ENCODE peak calls at places on chromosomes 12 and 14, in five cellular contexts. One of them, this sample, is unnamed.

GRCh38 chr12:108635201-108635996 is 1.7 kb upstream of the SELPLG start:
- DNase-seq in trophoblast cell: no peak
- DNase-seq in IMR-90: peak; percentile 41
- DNase-seq in osteoblast: no peak
- DNase-seq in OCI-LY7: peak; percentile 98
- DNase-seq in this sample: no peak

GRCh38 chr12:75891072-75891471 is 140.5 kb downstream of the PHLDA1 start:
- DNase-seq in trophoblast cell: peak; percentile 31
- DNase-seq in OCI-LY7: no peak
- DNase-seq in osteoblast: no peak
- DNase-seq in IMR-90: no peak
- DNase-seq in this sample: no peak

GRCh38 chr14:42779024-42779423 is 1172.3 kb downstream of the LRFN5 start:
- DNase-seq in osteoblast: no peak
- DNase-seq in IMR-90: peak; percentile 10
- DNase-seq in OCI-LY7: no peak
- DNase-seq in trophoblast cell: no peak
- DNase-seq in this sample: no peak

GRCh38 chr12:49028666-49029275 is 10.2 kb upstream of the PRKAG1 start:
- DNase-seq in IMR-90: no peak
- DNase-seq in trophoblast cell: no peak
- DNase-seq in osteoblast: peak; percentile 48
- DNase-seq in OCI-LY7: no peak
- DNase-seq in this sample: no peak

GRCh38 chr14:63524537-63525155 is 18.5 kb downstream of the PPP2R5E start:
- DNase-seq in IMR-90: no peak
- DNase-seq in trophoblast cell: no peak
- DNase-seq in osteoblast: no peak
- DNase-seq in OCI-LY7: peak; percentile 84
- DNase-seq in this sample: no peak

GRCh38 chr14:53128303-53128702 is 24.8 kb downstream of the DDHD1 start:
- DNase-seq in trophoblast cell: no peak
- DNase-seq in IMR-90: no peak
- DNase-seq in osteoblast: no peak
- DNase-seq in OCI-LY7: no peak
- DNase-seq in this sample: no peak

GRCh38 chr14:69046468-69046867 is 67.4 kb upstream of the ACTN1 start:
- DNase-seq in trophoblast cell: no peak
- DNase-seq in osteoblast: peak; percentile 85
- DNase-seq in OCI-LY7: no peak
- DNase-seq in IMR-90: peak; percentile 77
- DNase-seq in this sample: no peak

GRCh38 chr12:119729871-119730270 is 61.9 kb downstream of the PRKAB1 start:
- DNase-seq in OCI-LY7: no peak
- DNase-seq in IMR-90: no peak
- DNase-seq in trophoblast cell: no peak
- DNase-seq in osteoblast: no peak
- DNase-seq in this sample: no peak

GRCh38 chr14:55553791-55554190 is 26.2 kb upstream of the KTN1 start:
- DNase-seq in osteoblast: no peak
- DNase-seq in OCI-LY7: no peak
- DNase-seq in trophoblast cell: no peak
- DNase-seq in IMR-90: no peak
- DNase-seq in this sample: no peak

GRCh38 chr12:105928436-105928835 is 210.3 kb downstream of the NUAK1 start:
- DNase-seq in trophoblast cell: no peak
- DNase-seq in IMR-90: no peak
- DNase-seq in osteoblast: peak; percentile 32
- DNase-seq in OCI-LY7: no peak
- DNase-seq in this sample: peak; percentile 66

GRCh38 chr12:66060361-66060907 is 70.1 kb downstream of the LLPH start:
- DNase-seq in osteoblast: no peak
- DNase-seq in IMR-90: no peak
- DNase-seq in OCI-LY7: no peak
- DNase-seq in trophoblast cell: no peak
- DNase-seq in this sample: no peak

GRCh38 chr14:84127430-84127829 is 1402.5 kb upstream of the FLRT2 start:
- DNase-seq in IMR-90: no peak
- DNase-seq in osteoblast: no peak
- DNase-seq in OCI-LY7: no peak
- DNase-seq in trophoblast cell: no peak
- DNase-seq in this sample: no peak

GRCh38 chr12:58575281-58575680 is 345.0 kb downstream of the LRIG3 start:
- DNase-seq in OCI-LY7: no peak
- DNase-seq in trophoblast cell: no peak
- DNase-seq in IMR-90: peak; percentile 94
- DNase-seq in osteoblast: no peak
- DNase-seq in this sample: no peak

GRCh38 chr14:61472025-61472672 is 150.8 kb downstream of the PRKCH start:
- DNase-seq in IMR-90: peak; percentile 99
- DNase-seq in trophoblast cell: peak; percentile 89
- DNase-seq in osteoblast: peak; percentile 85
- DNase-seq in OCI-LY7: peak; percentile 74
- DNase-seq in this sample: no peak

GRCh38 chr14:31895206-31895605 is 181.9 kb upstream of the ARHGAP5 start:
- DNase-seq in OCI-LY7: no peak
- DNase-seq in IMR-90: peak; percentile 89
- DNase-seq in trophoblast cell: peak; percentile 38
- DNase-seq in osteoblast: no peak
- DNase-seq in this sample: no peak

GRCh38 chr12:30964896-30965612 is 38.5 kb downstream of the TSPAN11 start:
- DNase-seq in OCI-LY7: no peak
- DNase-seq in trophoblast cell: no peak
- DNase-seq in IMR-90: no peak
- DNase-seq in osteoblast: no peak
- DNase-seq in this sample: no peak

GRCh38 chr14:97641827-97642226 is 844.6 kb downstream of the VRK1 start:
- DNase-seq in IMR-90: no peak
- DNase-seq in trophoblast cell: no peak
- DNase-seq in osteoblast: no peak
- DNase-seq in OCI-LY7: no peak
- DNase-seq in this sample: no peak

GRCh38 chr14:104132981-104133380 is 5.4 kb upstream of the KIF26A start:
- DNase-seq in OCI-LY7: no peak
- DNase-seq in trophoblast cell: no peak
- DNase-seq in IMR-90: no peak
- DNase-seq in osteoblast: peak; percentile 68
- DNase-seq in this sample: no peak

GRCh38 chr12:68446896-68447806 is 115.0 kb upstream of the MDM1 start:
- DNase-seq in IMR-90: no peak
- DNase-seq in trophoblast cell: peak; percentile 42
- DNase-seq in osteoblast: no peak
- DNase-seq in OCI-LY7: no peak
- DNase-seq in this sample: no peak

GRCh38 chr12:102120886-102121285 is 903 bp downstream of the PARPBP start:
- DNase-seq in trophoblast cell: no peak
- DNase-seq in osteoblast: peak; percentile 60
- DNase-seq in OCI-LY7: peak; percentile 51
- DNase-seq in IMR-90: peak; percentile 29
- DNase-seq in this sample: no peak

GRCh38 chr12:120965125-120965524 is 13.2 kb upstream of the HNF1A start:
- DNase-seq in IMR-90: no peak
- DNase-seq in osteoblast: no peak
- DNase-seq in OCI-LY7: no peak
- DNase-seq in trophoblast cell: no peak
- DNase-seq in this sample: no peak

GRCh38 chr12:120961604-120962486 is 16.5 kb upstream of the HNF1A start:
- DNase-seq in OCI-LY7: no peak
- DNase-seq in trophoblast cell: no peak
- DNase-seq in osteoblast: no peak
- DNase-seq in IMR-90: no peak
- DNase-seq in this sample: no peak

GRCh38 chr12:120960657-120961056 is 17.7 kb upstream of the HNF1A start:
- DNase-seq in IMR-90: no peak
- DNase-seq in trophoblast cell: no peak
- DNase-seq in OCI-LY7: no peak
- DNase-seq in osteoblast: no peak
- DNase-seq in this sample: no peak

GRCh38 chr12:120964298-120964697 is 14.0 kb upstream of the HNF1A start:
- DNase-seq in OCI-LY7: no peak
- DNase-seq in IMR-90: no peak
- DNase-seq in trophoblast cell: no peak
- DNase-seq in osteoblast: no peak
- DNase-seq in this sample: no peak

GRCh38 chr12:120962487-120963054 is 15.8 kb upstream of the HNF1A start:
- DNase-seq in osteoblast: no peak
- DNase-seq in IMR-90: peak; percentile 5
- DNase-seq in OCI-LY7: no peak
- DNase-seq in trophoblast cell: no peak
- DNase-seq in this sample: peak; percentile 55
- H3K4me2 ChIP-seq in osteoblast: no peak overlapping the region
- H3K4me2 ChIP-seq in IMR-90: no peak overlapping the region
- H3K4me2 ChIP-seq in OCI-LY7: no peak overlapping the region
- H3K4me2 ChIP-seq in trophoblast cell: no peak overlapping the region
- H3K4me2 ChIP-seq in this sample: peak overlapping the region; percentile 45

DNA sequence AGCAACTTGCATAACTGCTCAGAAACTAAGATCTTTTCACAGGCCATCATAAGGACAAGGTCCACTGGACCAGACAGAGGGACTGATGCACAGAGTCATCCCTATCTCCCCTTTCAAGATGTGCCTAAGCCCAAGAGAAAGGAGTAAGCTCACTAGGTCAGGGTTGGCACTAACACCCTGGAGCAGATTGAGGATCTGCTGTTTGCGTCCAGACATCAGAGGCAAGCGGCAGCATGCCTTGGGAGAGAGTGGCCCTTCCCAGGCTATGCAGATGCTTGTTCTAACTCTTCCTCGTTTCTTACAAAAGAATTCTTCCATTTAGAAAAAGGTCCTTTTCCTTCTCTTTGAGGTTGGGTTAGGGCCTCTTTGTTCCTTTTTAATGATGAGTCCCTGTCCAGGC is 187.2 kb downstream of the KCNA5 start:
- DNase-seq in trophoblast cell: no peak
- DNase-seq in OCI-LY7: no peak
- DNase-seq in IMR-90: no peak
- DNase-seq in osteoblast: no peak
- DNase-seq in this sample: no peak
- H3K4me2 ChIP-seq in trophoblast cell: no peak overlapping the region
- H3K4me2 ChIP-seq in OCI-LY7: no peak overlapping the region
- H3K4me2 ChIP-seq in IMR-90: no peak overlapping the region
- H3K4me2 ChIP-seq in osteoblast: no peak overlapping the region
- H3K4me2 ChIP-seq in this sample: no peak overlapping the region

DNA sequence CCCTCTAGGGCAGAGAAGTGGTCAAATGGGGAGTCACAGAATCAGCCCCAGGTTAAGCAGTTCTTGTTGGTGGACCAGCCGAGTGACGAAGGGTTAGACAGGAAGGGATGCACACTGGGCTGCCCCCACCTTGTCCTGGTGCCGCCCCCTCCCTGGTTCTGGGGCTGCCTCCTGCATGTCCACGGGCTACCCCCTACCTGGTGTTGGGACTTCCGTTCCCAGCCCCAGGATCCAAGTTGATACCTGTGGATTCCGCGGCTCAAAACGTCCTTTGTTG is 76.0 kb downstream of the FBXL14 start:
- DNase-seq in trophoblast cell: no peak
- DNase-seq in IMR-90: no peak
- DNase-seq in OCI-LY7: no peak
- DNase-seq in osteoblast: no peak
- DNase-seq in this sample: no peak
- H3K4me2 ChIP-seq in trophoblast cell: no peak overlapping the region
- H3K4me2 ChIP-seq in IMR-90: no peak overlapping the region
- H3K4me2 ChIP-seq in OCI-LY7: no peak overlapping the region
- H3K4me2 ChIP-seq in osteoblast: peak overlapping the region; percentile 80
- H3K4me2 ChIP-seq in this sample: peak overlapping the region; percentile 84

GRCh38 chr12:3243376-3244084 is 166.4 kb downstream of the TSPAN9 start:
- DNase-seq in osteoblast: no peak
- DNase-seq in IMR-90: no peak
- DNase-seq in OCI-LY7: no peak
- DNase-seq in trophoblast cell: no peak
- DNase-seq in this sample: no peak

GRCh38 chr12:3238196-3238595 is 161.0 kb downstream of the TSPAN9 start:
- DNase-seq in trophoblast cell: no peak
- DNase-seq in OCI-LY7: no peak
- DNase-seq in osteoblast: no peak
- DNase-seq in IMR-90: no peak
- DNase-seq in this sample: no peak

GRCh38 chr12:3242199-3242863 is 165.2 kb downstream of the TSPAN9 start:
- DNase-seq in trophoblast cell: no peak
- DNase-seq in IMR-90: no peak
- DNase-seq in OCI-LY7: no peak
- DNase-seq in osteoblast: no peak
- DNase-seq in this sample: no peak

GRCh38 chr12:3244219-3244750 is 167.1 kb downstream of the TSPAN9 start:
- DNase-seq in trophoblast cell: no peak
- DNase-seq in osteoblast: no peak
- DNase-seq in OCI-LY7: no peak
- DNase-seq in IMR-90: no peak
- DNase-seq in this sample: no peak

DNA sequence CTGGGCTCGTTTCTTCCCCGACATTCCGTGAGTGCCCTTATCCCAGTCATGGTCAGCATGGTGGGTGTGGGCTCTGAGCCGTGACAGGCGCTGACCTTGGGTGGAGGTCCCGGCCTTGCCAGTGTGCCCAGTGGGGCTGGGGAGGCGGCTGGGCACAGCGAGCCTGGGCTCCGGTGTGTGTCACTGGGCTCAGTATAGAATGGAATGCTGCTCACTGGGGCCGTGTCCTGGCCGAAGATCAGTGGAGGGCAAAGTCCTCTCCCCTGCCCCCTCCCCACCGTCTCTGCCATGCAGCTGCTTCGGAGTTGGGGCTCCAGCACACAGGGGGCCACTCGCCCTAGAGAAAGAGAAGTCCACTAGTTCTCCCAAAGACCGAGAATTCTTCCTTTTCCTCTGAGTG is 164.4 kb downstream of the TSPAN9 start:
- DNase-seq in osteoblast: no peak
- DNase-seq in IMR-90: no peak
- DNase-seq in trophoblast cell: no peak
- DNase-seq in OCI-LY7: no peak
- DNase-seq in this sample: no peak
- H3K4me2 ChIP-seq in osteoblast: no peak overlapping the region
- H3K4me2 ChIP-seq in IMR-90: no peak overlapping the region
- H3K4me2 ChIP-seq in trophoblast cell: no peak overlapping the region
- H3K4me2 ChIP-seq in OCI-LY7: no peak overlapping the region
- H3K4me2 ChIP-seq in this sample: no peak overlapping the region

DNA sequence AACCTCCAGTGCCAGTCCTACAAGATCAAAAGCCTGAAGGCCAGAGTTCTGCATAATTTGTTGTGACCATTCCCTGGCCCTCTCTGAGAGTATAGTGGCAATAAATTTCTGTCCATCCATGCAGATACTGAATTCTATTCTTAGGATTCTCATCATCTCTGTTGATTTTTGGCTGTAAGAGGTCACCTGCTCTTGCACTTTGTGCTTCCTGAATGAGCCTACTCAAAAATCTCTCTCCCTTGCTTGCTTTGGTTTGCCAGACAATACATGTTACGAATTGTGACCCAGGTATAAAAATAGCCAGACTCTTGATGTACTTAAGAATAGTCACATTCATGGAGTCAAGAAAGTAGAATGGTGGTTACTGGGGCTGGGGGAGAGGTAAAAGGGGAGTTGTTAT is 16.7 kb downstream of the ZNF664 start:
- DNase-seq in OCI-LY7: no peak
- DNase-seq in trophoblast cell: no peak
- DNase-seq in IMR-90: no peak
- DNase-seq in osteoblast: no peak
- DNase-seq in this sample: no peak
- H3K4me2 ChIP-seq in OCI-LY7: no peak overlapping the region
- H3K4me2 ChIP-seq in trophoblast cell: no peak overlapping the region
- H3K4me2 ChIP-seq in IMR-90: no peak overlapping the region
- H3K4me2 ChIP-seq in osteoblast: no peak overlapping the region
- H3K4me2 ChIP-seq in this sample: no peak overlapping the region

This sample was measured in keratinocyte.